ENCODE peak calls at places on chromosomes 3 and 15, in four cellular contexts. U, J, I and T are unnamed samples.

GRCh38 chr3:135929670-135930069 is 35.9 kb upstream of the PPP2R3A start:
- DNase-seq in U (no peak), J (no peak), I (no peak), T (no peak)

GRCh38 chr15:43143203-43143941 is 10.0 kb downstream of the TMEM62 start:
- DNase-seq in U (no peak), J (no peak), I (no peak), T (no peak)

GRCh38 chr3:71885001-71885400 is 100.1 kb upstream of the PROK2 start:
- DNase-seq in U (no peak), J (no peak), I (no peak), T (no peak)

GRCh38 chr15:40029979-40030893 is 8.7 kb downstream of the SRP14 start:
- DNase-seq in U (peak), J (peak), I (peak), T (peak)

GRCh38 chr15:38589502-38589901 is 24.9 kb upstream of the RASGRP1 start:
- DNase-seq in U (no peak), J (no peak), I (peak), T (no peak)

GRCh38 chr3:56778904-56779303 is 22.8 kb downstream of the ARHGEF3 start:
- DNase-seq in U (no peak), J (no peak), I (no peak), T (no peak)

GRCh38 chr3:150945226-150945625 is 27.3 kb downstream of the CLRN1 start:
- DNase-seq in U (no peak), J (no peak), I (no peak), T (no peak)

GRCh38 chr3:58706395-58706794 is 39.8 kb upstream of the FAM3D start:
- DNase-seq in U (no peak), J (no peak), I (no peak), T (no peak)

GRCh38 chr15:90665288-90666134 is 51.6 kb upstream of the BLM start:
- DNase-seq in U (peak), J (peak), I (peak), T (peak)

GRCh38 chr3:76900571-76900970 is 139.3 kb upstream of the ROBO2 start:
- DNase-seq in U (no peak), J (no peak), I (no peak), T (no peak)

GRCh38 chr3:119810018-119810435 is 28.1 kb downstream of the NR1I2 start:
- DNase-seq in U (no peak), J (peak), I (no peak), T (no peak)

GRCh38 chr3:190617185-190617584 is 103.3 kb downstream of the IL1RAP start:
- DNase-seq in U (peak), J (no peak), I (no peak), T (no peak)

GRCh38 chr3:104005815-104006214 is 1360.9 kb upstream of the ALCAM start:
- DNase-seq in U (peak), J (no peak), I (no peak), T (no peak)

GRCh38 chr3:188962253-188963247 is 209.2 kb upstream of the TPRG1 start:
- DNase-seq in U (no peak), J (no peak), I (no peak), T (no peak)

GRCh38 chr15:66004618-66005262 is 135.4 kb downstream of the RAB11A start:
- DNase-seq in U (peak), J (peak), I (peak), T (peak)

GRCh38 chr15:91924842-91925495 is 71.5 kb downstream of the SLCO3A1 start:
- DNase-seq in U (no peak), J (no peak), I (no peak), T (no peak)

GRCh38 chr15:100207053-100207452 is 134.7 kb downstream of the ADAMTS17 start:
- DNase-seq in U (no peak), J (no peak), I (no peak), T (no peak)

GRCh38 chr3:71583569-71584215 is at the start of gene FOXP1:
- DNase-seq in U (peak), J (peak), I (peak), T (peak)

GRCh38 chr15:35741395-35741794 is 195.4 kb upstream of the DPH6 start:
- DNase-seq in U (no peak), J (no peak), I (no peak), T (no peak)

GRCh38 chr3:37542772-37543449 is 318.8 kb upstream of the CTDSPL start:
- DNase-seq in U (no peak), J (no peak), I (no peak), T (no peak)

GRCh38 chr3:63911395-63911900 is 735 bp downstream of the SCAANT1 start:
- DNase-seq in U (no peak), J (no peak), I (peak), T (no peak)

GRCh38 chr3:166685246-166685645 is 694.9 kb downstream of the ZBBX start:
- DNase-seq in U (no peak), J (no peak), I (no peak), T (no peak)

GRCh38 chr3:101878589-101878988 is 29.3 kb downstream of the NFKBIZ start:
- DNase-seq in U (no peak), J (no peak), I (no peak), T (no peak)

GRCh38 chr3:152474585-152474984 is 205.9 kb downstream of the MBNL1 start:
- DNase-seq in U (peak), J (no peak), I (peak), T (peak)

GRCh38 chr3:68447885-68448284 is 484.5 kb downstream of the TAFA4 start:
- DNase-seq in U (no peak), J (peak), I (no peak), T (no peak)

GRCh38 chr15:38547255-38547997 is 17.2 kb downstream of the RASGRP1 start:
- DNase-seq in U (no peak), J (no peak), I (peak), T (no peak)

GRCh38 chr3:113329757-113330156 is 111.5 kb downstream of the CFAP44 start:
- DNase-seq in U (no peak), J (no peak), I (no peak), T (no peak)

GRCh38 chr3:4501422-4501821 is 8.3 kb downstream of the ITPR1 start:
- DNase-seq in U (peak), J (no peak), I (no peak), T (no peak)

GRCh38 chr3:78895528-78895927 is 872.3 kb downstream of the ROBO1 start:
- DNase-seq in U (no peak), J (no peak), I (no peak), T (no peak)

GRCh38 chr3:59131016-59131771 is 81.4 kb upstream of the CFAP20DC start:
- DNase-seq in U (no peak), J (no peak), I (no peak), T (no peak)

GRCh38 chr15:98085003-98085639 is 124.6 kb downstream of the ARRDC4 start:
- DNase-seq in U (peak), J (no peak), I (peak), T (peak)

DNA sequence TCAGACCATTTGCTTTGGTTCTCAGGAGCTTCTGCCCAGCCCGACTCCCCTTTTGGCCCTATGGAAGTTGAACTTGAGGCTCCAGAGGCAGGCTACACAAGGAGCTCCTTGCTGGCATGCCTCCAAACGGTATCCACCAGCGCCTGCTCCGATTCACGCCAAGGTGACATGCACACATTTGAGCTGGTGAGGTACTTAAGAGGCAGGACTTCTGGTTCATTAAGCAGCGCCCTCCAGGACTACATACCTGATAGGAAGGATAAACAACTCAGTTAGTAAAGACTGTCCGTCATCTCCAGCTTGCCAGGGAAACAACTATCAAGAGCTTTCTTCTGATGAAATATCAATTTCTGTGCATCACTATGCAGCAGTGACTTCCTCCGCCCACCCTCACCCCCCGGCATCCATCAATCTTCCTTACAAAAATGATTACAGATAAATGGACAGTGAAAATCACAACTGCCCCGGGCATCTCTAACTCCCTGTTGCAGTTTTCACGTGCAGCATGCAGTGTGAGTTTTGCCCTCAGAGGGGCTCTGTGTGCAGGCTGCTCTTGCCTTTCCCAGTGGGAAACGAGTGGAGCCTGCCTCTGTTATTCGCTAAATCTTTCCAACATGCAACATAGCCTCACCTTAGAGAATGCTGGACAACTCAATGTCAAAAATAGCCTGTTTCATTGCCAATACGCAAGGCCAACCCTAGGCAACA is 122.9 kb downstream of the ARRDC4 start:
- DNase-seq in U (no peak), J (no peak), I (no peak), T (peak)
- TF ChIP-seq ELF4 in U (no peak), J (no peak), I (no peak), T (no peak)

DNA sequence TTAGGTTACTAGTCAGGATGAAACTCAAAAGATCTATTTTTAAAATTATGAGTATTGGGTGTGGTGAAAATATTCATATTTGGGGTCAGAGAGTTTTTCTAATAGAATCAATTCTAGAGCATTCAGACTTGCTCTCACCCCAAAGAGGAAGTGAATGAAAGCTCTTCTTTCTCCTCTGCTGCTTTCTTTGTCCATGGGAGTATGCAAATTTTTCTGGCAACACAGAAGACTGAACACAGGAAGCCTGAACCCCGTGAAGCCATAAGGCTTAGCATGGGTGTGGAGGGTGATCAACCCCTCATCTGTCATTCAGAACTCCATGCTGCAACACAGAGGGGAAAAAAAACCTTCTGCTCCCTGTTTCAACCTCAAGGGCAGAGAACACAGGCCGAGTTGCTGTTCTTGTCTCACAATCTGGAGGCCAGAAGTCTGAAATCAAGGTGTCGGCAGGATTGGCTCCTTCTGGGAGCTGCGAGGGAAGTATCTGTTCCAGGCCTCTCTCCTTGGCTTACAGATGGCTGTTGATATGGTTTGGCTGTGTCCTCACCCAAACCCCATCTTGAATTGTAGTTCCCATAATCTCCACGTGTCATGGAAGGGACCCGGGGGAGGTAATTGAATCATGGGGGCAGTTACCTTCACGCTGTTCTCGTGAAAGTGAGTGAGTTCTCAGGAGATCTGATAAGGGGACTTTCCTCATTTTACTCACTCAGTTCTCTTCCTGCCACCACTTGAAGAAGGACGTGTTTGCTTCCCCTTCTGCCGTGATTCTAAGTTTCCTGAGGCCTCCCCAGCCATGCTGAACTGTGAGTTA is 33.7 kb upstream of the CD47 start:
- DNase-seq in U (no peak), J (no peak), I (peak), T (no peak)
- TF ChIP-seq ELF4 in U (no peak), J (no peak), I (no peak), T (no peak)

DNA sequence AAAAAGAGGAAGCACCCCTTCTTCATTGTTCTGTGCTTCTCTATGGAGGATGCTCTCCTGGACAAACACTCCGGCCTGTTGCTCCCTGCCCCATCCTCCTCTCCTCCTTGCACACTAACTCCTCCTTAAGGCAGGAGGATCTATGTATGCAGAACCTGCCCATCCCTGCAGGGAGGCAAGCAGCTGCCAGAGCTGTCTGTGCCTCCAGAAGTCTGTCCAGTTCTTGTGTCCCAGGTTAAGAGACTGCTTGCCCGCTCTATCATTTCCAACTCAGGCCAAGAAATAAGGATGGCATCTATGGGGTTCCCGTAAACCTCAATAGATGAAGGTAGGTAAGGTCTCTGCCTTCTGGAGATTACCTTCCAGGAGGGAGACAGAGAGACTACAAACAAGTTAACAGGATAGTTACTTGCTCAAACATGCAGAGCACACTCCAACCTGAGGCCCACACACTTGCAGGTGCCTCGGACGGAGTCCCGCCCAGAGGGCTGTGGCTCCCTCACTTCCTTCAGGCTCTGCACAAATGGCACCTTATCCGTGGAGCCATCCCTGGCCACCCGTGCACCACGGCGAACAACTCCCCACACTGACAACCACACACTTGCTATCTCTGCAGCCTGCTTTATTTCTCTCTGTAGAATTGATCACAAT is 6.9 kb downstream of the XXYLT1 start:
- DNase-seq in U (no peak), J (no peak), I (no peak), T (no peak)
- TF ChIP-seq ELF4 in U (no peak), J (no peak), I (no peak), T (no peak)

GRCh38 chr15:47473857-47474256 is 243.4 kb upstream of the SEMA6D start:
- DNase-seq in U (no peak), J (no peak), I (no peak), T (no peak)
- TF ChIP-seq ELF4 in U (no peak), J (no peak), I (no peak), T (no peak)

GRCh38 chr15:98888839-98889479 is 118.6 kb downstream of the PGPEP1L start:
- DNase-seq in U (no peak), J (no peak), I (no peak), T (no peak)
- TF ChIP-seq ELF4 in U (no peak), J (no peak), I (no peak), T (no peak)

DNA sequence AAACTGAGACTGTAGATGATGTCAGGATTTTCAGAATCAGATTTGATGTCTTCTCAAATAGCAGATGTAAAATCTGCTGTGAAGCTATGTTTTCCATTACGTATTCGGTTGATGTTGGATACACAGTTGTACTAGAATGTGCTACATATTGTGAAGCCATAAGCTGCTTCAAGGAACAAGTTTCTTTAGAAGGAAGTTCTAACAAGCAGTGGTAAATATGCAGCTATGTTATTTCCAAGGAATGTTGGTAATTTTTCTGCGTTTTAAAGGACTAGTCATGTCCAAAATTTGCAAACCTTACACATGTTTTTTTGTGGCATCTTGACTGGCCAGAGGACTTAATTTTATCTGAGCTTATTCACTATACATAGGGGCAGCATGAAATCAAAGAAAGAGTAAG is 197.8 kb downstream of the RBMS3 start:
- DNase-seq in U (no peak), J (no peak), I (no peak), T (no peak)
- TF ChIP-seq ELF4 in U (no peak), J (no peak), I (no peak), T (no peak)

DNA sequence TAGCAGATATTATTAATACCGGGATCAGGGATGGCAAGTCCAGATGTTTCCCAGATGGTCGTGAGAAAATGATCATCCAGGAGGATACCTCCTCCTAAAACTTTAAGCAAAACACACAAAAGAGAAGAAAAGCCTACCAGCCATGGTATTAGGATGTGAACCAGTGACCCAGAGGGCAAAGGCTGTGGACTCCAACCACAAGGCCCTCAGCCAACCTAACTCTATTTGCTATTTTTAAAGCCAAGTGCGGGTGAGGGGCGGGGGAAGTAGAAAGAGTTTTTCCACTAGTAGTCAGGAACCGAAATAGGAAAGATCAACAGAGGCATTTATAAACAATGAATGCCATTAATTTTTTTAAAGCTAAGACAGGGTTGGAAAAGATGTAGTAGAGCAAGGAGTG is 77.4 kb downstream of the STAC start:
- DNase-seq in U (no peak), J (no peak), I (no peak), T (no peak)
- TF ChIP-seq ELF4 in U (no peak), J (no peak), I (no peak), T (no peak)

GRCh38 chr3:46516521-46516920 is 18.7 kb downstream of the RTP3 start:
- DNase-seq in U (no peak), J (no peak), I (no peak), T (no peak)
- TF ChIP-seq ELF4 in U (no peak), J (no peak), I (no peak), T (no peak)